ENCODE peak calls at places on chromosome 4, in four cellular contexts. One of them, this sample, is unnamed.

GRCh38 chr4:109406337-109406931 is 27.2 kb upstream of the SEC24B start:
- DNase-seq in aorta: no peak
- DNase-seq in tibial artery: no peak
- DNase-seq in A549: peak
- DNase-seq in this sample: no peak

GRCh38 chr4:184295206-184295605 is 77.5 kb upstream of the ENPP6 start:
- DNase-seq in aorta: no peak
- DNase-seq in tibial artery: no peak
- DNase-seq in A549: no peak
- DNase-seq in this sample: no peak

GRCh38 chr4:125951275-125951887 is 636.6 kb downstream of the FAT4 start:
- DNase-seq in aorta: no peak
- DNase-seq in tibial artery: no peak
- DNase-seq in A549: no peak
- DNase-seq in this sample: no peak

GRCh38 chr4:6728320-6729029 is 12.5 kb downstream of the BLOC1S4 start:
- DNase-seq in aorta: no peak
- DNase-seq in tibial artery: no peak
- DNase-seq in A549: no peak
- DNase-seq in this sample: no peak

GRCh38 chr4:74223801-74224200 is 65.9 kb downstream of the MTHFD2L start:
- DNase-seq in aorta: no peak
- DNase-seq in tibial artery: no peak
- DNase-seq in A549: no peak
- DNase-seq in this sample: no peak

GRCh38 chr4:24044610-24045589 is 155.1 kb upstream of the PPARGC1A start:
- DNase-seq in aorta: no peak
- DNase-seq in tibial artery: no peak
- DNase-seq in A549: no peak
- DNase-seq in this sample: no peak

GRCh38 chr4:98148856-98149255 is 5.6 kb upstream of the STPG2 start:
- DNase-seq in aorta: no peak
- DNase-seq in tibial artery: no peak
- DNase-seq in A549: no peak
- DNase-seq in this sample: no peak

GRCh38 chr4:173370130-173370476 is 651 bp upstream of the SAP30 start:
- DNase-seq in aorta: peak
- DNase-seq in tibial artery: peak
- DNase-seq in A549: no peak
- DNase-seq in this sample: peak

GRCh38 chr4:106587558-106587957 is 219.0 kb upstream of the GIMD1 start:
- DNase-seq in aorta: no peak
- DNase-seq in tibial artery: no peak
- DNase-seq in A549: peak
- DNase-seq in this sample: no peak

GRCh38 chr4:94455081-94455480 is 3.3 kb downstream of the PDLIM5 start:
- DNase-seq in aorta: peak
- DNase-seq in tibial artery: peak
- DNase-seq in A549: peak
- DNase-seq in this sample: peak

GRCh38 chr4:73822389-73822788 is 14.1 kb upstream of the CXCL6 start:
- DNase-seq in aorta: no peak
- DNase-seq in tibial artery: no peak
- DNase-seq in A549: no peak
- DNase-seq in this sample: no peak

GRCh38 chr4:27007507-27007906 is 146.9 kb downstream of the STIM2 start:
- DNase-seq in aorta: no peak
- DNase-seq in tibial artery: no peak
- DNase-seq in A549: no peak
- DNase-seq in this sample: no peak

GRCh38 chr4:138238521-138239292 is 3.4 kb downstream of the SLC7A11 start:
- DNase-seq in aorta: no peak
- DNase-seq in tibial artery: no peak
- DNase-seq in A549: no peak
- DNase-seq in this sample: no peak
- H3K4me3 ChIP-seq in aorta: no peak
- H3K4me3 ChIP-seq in tibial artery: no peak
- H3K4me3 ChIP-seq in A549: peak
- H3K4me3 ChIP-seq in this sample: no peak

DNA sequence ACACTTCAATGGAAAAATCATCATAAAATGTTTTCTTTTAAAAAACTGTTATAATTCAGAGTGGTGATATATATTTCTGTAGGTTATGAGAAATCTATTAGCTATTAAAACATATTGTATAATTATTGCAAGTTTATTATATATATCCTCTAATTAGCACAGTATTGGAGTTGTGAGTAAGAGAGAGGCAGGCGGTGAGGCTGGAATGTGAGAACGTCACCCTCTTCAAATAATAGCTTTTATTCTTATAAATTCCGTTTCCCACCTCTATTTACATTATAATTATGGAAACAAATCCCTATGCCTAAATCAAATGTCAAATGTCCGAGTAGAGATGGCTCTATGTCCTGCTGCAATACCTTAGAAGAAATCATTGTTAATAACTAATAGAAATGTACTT is 292.9 kb downstream of the ADGRL3 start:
- DNase-seq in aorta: no peak
- DNase-seq in tibial artery: no peak
- DNase-seq in A549: no peak
- DNase-seq in this sample: no peak
- H3K27ac ChIP-seq in aorta: no peak
- H3K27ac ChIP-seq in tibial artery: no peak
- H3K27ac ChIP-seq in A549: no peak
- H3K27ac ChIP-seq in this sample: no peak

GRCh38 chr4:785332-786073 is 40.4 kb downstream of the CPLX1 start:
- DNase-seq in aorta: peak
- DNase-seq in tibial artery: no peak
- DNase-seq in A549: no peak
- DNase-seq in this sample: no peak
- H3K4me3 ChIP-seq in aorta: no peak
- H3K4me3 ChIP-seq in tibial artery: peak
- H3K4me3 ChIP-seq in A549: no peak
- H3K4me3 ChIP-seq in this sample: peak

GRCh38 chr4:115058533-115058932 is 54.9 kb downstream of the NDST4 start:
- DNase-seq in aorta: no peak
- DNase-seq in tibial artery: no peak
- DNase-seq in A549: no peak
- DNase-seq in this sample: no peak

GRCh38 chr4:115053313-115053712 is 60.1 kb downstream of the NDST4 start:
- DNase-seq in aorta: no peak
- DNase-seq in tibial artery: no peak
- DNase-seq in A549: no peak
- DNase-seq in this sample: no peak

GRCh38 chr4:115054836-115055235 is 58.6 kb downstream of the NDST4 start:
- DNase-seq in aorta: no peak
- DNase-seq in tibial artery: no peak
- DNase-seq in A549: no peak
- DNase-seq in this sample: no peak
- H3K27ac ChIP-seq in aorta: no peak
- H3K27ac ChIP-seq in tibial artery: no peak
- H3K27ac ChIP-seq in A549: no peak
- H3K27ac ChIP-seq in this sample: no peak

DNA sequence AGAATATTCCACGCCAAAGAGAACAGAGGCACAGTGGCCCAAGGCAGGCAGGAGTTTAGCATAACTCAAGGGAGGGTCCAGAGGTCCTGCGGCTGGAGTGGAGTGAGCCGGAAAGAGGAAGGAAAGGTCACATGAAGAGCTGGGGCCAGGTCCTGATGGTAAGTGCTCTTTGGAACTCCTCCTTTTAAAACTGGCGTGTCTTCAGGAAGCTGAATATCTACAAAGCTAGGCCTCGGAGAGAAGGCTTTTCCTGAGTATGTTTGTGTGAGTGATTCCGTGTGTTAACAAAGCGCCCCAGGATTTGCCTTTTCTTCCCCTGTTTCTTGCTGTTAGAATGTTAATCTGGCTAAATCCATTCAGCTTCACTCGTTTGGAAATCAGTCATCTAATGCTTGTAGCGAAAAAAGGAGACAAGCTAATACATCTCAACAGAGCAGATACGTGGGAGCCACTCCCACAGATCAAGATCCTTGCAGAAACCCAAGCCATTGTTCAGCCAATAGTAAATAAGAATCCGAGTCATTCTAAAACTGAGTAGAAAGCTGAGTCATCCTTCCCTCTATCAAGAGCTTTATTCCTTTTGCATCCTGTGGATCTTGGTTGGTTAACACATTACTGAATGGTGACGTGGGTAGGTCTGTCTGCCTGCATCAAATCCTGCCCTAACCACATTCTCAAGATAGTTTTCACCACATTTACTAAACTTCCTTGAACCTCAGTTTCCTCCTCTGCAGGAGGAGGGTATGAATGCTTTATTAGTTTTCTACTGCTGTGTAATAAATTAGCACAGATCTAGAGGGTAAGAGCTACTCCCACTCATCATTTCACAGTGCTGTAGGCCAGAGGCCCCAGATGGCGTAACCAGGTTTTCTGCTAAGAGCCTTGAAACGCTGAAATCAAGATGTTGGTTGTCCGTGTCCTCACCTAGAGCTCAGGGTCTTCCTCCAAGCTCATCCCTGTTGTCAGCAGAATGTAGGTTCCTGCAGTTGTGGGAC is 43.2 kb upstream of the RBM47 start:
- DNase-seq in aorta: no peak
- DNase-seq in tibial artery: peak
- DNase-seq in A549: peak
- DNase-seq in this sample: peak
- H3K4me3 ChIP-seq in aorta: no peak
- H3K4me3 ChIP-seq in tibial artery: no peak
- H3K4me3 ChIP-seq in A549: no peak
- H3K4me3 ChIP-seq in this sample: no peak